ENCODE peak calls at places on chromosomes 16 and 17, in seven cellular contexts. G, L, T, Y, R, S and Z are unnamed samples.

GRCh38 chr17:1649844-1650409 is at the start of gene RILP:
- DNase-seq in S (no peak), G (peak), L (peak), R (no peak), T (peak), Y (no peak), Z (no peak)

GRCh38 chr16:3857189-3858013 is 23.1 kb downstream of the CREBBP start:
- DNase-seq in Y (no peak), R (no peak), T (no peak), S (peak), L (peak), G (no peak), Z (no peak)

GRCh38 chr17:46008591-46008990 is 9.5 kb downstream of the STH start:
- DNase-seq in L (no peak), T (no peak), G (no peak), S (no peak), R (no peak), Y (no peak), Z (no peak)

GRCh38 chr16:63581560-63581959 is 1540.3 kb downstream of the CDH11 start:
- DNase-seq in L (peak), G (no peak), R (no peak), S (no peak), Y (no peak), T (no peak), Z (no peak)

GRCh38 chr17:10169274-10169673 is 29.1 kb downstream of the GAS7 start:
- DNase-seq in R (no peak), Y (no peak), T (no peak), G (no peak), L (no peak), S (no peak), Z (no peak)

GRCh38 chr16:87383522-87384161 is at the start of gene FBXO31:
- DNase-seq in G (peak), L (peak), R (peak), Y (peak), T (peak), S (no peak), Z (peak)

GRCh38 chr16:14248791-14249190 is 177.7 kb downstream of the MRTFB start:
- DNase-seq in G (no peak), Y (no peak), R (no peak), T (no peak), S (no peak), L (no peak), Z (no peak)

GRCh38 chr16:76665571-76666275 is 388.5 kb downstream of the CNTNAP4 start:
- DNase-seq in R (no peak), S (no peak), L (no peak), T (peak), G (no peak), Y (no peak), Z (no peak)

GRCh38 chr16:89921131-89921698 is 1.9 kb upstream of the TUBB3 start:
- DNase-seq in Y (no peak), L (no peak), R (no peak), G (no peak), S (no peak), T (no peak), Z (no peak)

GRCh38 chr17:56471661-56472060 is 121.8 kb upstream of the NOG start:
- DNase-seq in G (no peak), T (no peak), R (no peak), Y (no peak), L (no peak), S (no peak), Z (no peak)

GRCh38 chr17:30921544-30922196 is at the start of gene ADAP2:
- DNase-seq in R (peak), G (no peak), L (no peak), Y (no peak), S (no peak), T (peak), Z (no peak)

GRCh38 chr17:5783851-5784250 is 199.5 kb upstream of the NLRP1 start:
- DNase-seq in Y (no peak), L (no peak), R (no peak), S (no peak), G (no peak), T (no peak), Z (no peak)

GRCh38 chr17:81715872-81716673 is 4.0 kb downstream of the SLC25A10 start:
- DNase-seq in T (no peak), G (no peak), L (no peak), Y (no peak), S (no peak), R (no peak), Z (no peak)

GRCh38 chr17:39836117-39836516 is 28.0 kb downstream of the IKZF3 start:
- DNase-seq in S (no peak), T (no peak), G (no peak), R (no peak), L (no peak), Y (no peak), Z (no peak)

GRCh38 chr16:86984975-86985655 is 332.1 kb downstream of the C16orf95 start:
- DNase-seq in T (no peak), Y (no peak), S (no peak), G (peak), L (no peak), R (no peak), Z (no peak)

GRCh38 chr17:17180141-17180603 is 26.0 kb downstream of the PLD6 start:
- DNase-seq in Y (peak), R (no peak), L (no peak), G (no peak), S (no peak), T (no peak), Z (no peak)
- TF ChIP-seq CTCF in Y (no peak), R (no peak), L (no peak), G (no peak), S (no peak), T (no peak), Z (no peak)

DNA sequence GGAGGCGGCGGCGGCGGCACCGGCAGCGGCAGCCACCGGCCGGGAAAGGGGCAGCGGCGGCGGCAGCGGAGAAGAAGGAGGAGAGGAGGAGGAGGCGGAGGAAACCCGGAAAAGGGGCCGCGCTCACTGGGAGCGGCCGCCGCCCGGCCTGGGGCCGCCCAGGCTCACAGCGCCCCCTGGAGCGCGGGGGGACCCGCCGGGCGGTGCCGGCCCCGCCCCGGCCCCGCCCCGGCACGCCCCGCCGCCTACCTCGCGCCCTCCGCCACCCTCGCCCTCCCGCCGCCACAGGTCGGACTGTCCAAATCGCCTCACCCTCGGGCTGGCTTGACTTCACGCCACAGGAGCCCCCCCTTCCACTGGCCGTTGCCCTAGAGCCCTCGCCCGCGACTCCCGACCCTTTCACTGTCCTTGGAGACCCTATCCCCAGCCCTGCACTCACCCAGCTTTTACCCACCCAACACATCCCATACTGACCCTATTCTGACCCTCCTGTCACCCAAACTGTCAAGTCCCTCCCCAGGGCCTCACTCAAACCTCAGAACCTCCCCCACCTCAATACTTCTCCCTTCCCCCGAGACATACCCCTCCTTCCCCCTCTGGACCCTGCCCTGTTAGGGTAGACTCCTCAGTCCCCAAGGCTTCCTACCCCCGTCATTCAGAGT is at the start of gene CSNK2A2:
- DNase-seq in Y (peak), L (peak), R (peak), G (no peak), T (peak), S (no peak), Z (peak)
- TF ChIP-seq CTCF in Y (no peak), L (no peak), R (peak), G (peak), T (peak), S (peak), Z (no peak)

DNA sequence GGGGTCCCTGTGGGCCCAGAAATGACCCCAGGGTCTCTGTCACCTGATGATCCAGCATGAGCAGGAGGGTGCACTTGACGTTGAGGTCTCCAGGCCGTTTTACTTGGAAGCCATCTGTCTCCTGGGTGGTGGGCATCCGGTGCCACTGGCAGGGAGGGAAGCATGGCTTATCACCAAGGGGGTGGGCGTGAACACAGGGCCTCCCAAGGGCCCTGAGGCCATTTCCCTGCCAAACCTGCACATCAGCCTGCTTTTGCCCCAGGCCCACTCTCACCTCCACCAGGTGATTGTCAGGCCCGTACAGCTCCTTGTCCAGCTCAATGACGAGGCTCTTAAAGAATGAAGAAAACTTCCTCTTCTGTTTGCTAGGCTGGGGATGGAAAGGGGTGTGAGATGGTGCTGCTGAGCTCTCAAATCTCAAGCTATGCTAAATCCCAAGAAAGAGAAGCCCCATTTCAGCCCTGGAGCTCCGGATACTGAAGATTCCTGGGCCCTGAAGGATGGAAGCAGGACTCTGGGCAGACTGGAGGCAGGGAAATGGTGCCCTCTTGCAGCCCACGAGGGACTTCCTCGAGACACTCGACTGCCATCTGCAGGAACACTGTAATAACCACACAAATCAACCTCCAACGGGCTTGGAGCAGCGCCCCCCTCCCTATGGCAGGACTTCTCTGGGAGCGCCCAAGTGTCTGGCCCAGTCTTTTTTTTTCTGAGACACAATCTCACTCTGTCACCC is 7.1 kb upstream of the FTSJ3 start:
- DNase-seq in R (peak), T (peak), G (no peak), Y (no peak), S (no peak), L (peak), Z (no peak)
- TF ChIP-seq CTCF in R (peak), T (peak), G (peak), Y (peak), S (peak), L (peak), Z (peak)

GRCh38 chr17:41787021-41787418 is 509 bp upstream of the JUP start:
- DNase-seq in S (no peak), R (no peak), G (no peak), L (no peak), Y (no peak), T (no peak), Z (no peak)

GRCh38 chr17:41785091-41785875 is 1.2 kb downstream of the JUP start:
- DNase-seq in Y (no peak), G (no peak), S (no peak), L (peak), R (no peak), T (no peak), Z (no peak)

GRCh38 chr17:41785876-41786226 is 660 bp downstream of the JUP start:
- DNase-seq in T (no peak), Y (no peak), S (no peak), G (no peak), L (peak), R (no peak), Z (no peak)

GRCh38 chr17:41784207-41784744 is 2.2 kb downstream of the JUP start:
- DNase-seq in Y (no peak), L (peak), R (no peak), T (peak), G (no peak), S (no peak), Z (no peak)

GRCh38 chr17:41786227-41787020 is at the start of gene JUP:
- DNase-seq in R (peak), G (peak), T (peak), L (peak), S (peak), Y (peak), Z (peak)
- TF ChIP-seq CTCF in R (peak), G (no peak), T (peak), L (no peak), S (peak), Y (peak), Z (peak)

GRCh38 chr17:34517406-34517805 is 62.0 kb upstream of the TMEM132E start:
- DNase-seq in L (no peak), Y (no peak), G (no peak), R (no peak), T (no peak), S (no peak), Z (no peak)

DNA sequence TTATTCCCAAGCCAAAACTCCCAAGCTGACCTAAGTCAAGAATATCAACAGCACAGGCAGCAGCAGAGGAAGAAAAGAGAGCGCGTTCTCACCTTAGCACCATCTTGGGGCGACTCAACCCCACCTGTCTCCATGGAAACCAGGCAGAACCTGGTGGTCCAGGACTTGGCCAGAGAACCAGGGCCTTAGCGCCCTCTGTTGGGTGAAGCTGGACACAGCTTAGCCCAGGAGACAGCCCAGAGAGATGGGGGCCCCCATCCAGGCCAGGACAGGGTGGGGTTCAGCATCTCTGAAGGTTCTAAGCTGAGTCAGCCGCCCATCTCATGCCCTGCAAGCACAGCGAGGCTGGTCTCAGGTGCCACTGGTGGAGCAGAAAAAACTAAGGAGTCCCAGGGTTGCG is 60.1 kb upstream of the TMEM132E start:
- DNase-seq in Y (no peak), S (no peak), R (peak), T (no peak), G (no peak), L (no peak), Z (no peak)
- TF ChIP-seq CTCF in Y (no peak), S (peak), R (peak), T (peak), G (peak), L (peak), Z (no peak)

DNA sequence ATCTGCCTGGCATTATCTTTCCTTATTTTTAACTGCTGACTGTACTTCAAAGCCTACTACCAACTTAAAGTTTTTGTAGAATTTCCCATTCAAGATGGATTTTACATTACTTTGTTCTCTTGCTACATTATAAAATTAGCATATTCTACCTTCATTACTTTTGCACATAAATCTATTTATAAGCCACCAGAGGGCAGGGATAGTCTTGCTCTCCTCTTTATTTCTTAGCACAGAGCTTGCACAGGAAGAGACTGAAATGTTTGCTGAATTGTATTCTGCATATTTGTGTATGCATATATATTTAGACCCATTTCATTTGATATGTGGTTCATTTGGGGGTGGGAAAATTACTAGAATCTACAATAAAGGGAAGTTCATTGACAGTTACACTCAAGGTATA is 108.0 kb downstream of the SKAP1 start:
- DNase-seq in G (no peak), T (peak), Y (no peak), R (no peak), S (no peak), L (peak), Z (no peak)
- TF ChIP-seq CTCF in G (no peak), T (peak), Y (no peak), R (no peak), S (peak), L (peak), Z (no peak)

GRCh38 chr17:58514795-58515157 is 338 bp upstream of the MTMR4 start:
- DNase-seq in R (no peak), Y (no peak), L (no peak), S (no peak), G (no peak), T (no peak), Z (no peak)

GRCh38 chr17:58513913-58514794 is at the start of gene MTMR4:
- DNase-seq in S (no peak), G (peak), L (peak), T (peak), R (peak), Y (peak), Z (peak)

GRCh38 chr17:58516644-58517377 is 2.4 kb upstream of the MTMR4 start:
- DNase-seq in T (no peak), S (no peak), Y (no peak), G (no peak), L (no peak), R (no peak), Z (no peak)

GRCh38 chr17:58515286-58515685 is 848 bp upstream of the MTMR4 start:
- DNase-seq in L (no peak), Y (no peak), S (no peak), G (no peak), T (no peak), R (no peak), Z (no peak)

DNA sequence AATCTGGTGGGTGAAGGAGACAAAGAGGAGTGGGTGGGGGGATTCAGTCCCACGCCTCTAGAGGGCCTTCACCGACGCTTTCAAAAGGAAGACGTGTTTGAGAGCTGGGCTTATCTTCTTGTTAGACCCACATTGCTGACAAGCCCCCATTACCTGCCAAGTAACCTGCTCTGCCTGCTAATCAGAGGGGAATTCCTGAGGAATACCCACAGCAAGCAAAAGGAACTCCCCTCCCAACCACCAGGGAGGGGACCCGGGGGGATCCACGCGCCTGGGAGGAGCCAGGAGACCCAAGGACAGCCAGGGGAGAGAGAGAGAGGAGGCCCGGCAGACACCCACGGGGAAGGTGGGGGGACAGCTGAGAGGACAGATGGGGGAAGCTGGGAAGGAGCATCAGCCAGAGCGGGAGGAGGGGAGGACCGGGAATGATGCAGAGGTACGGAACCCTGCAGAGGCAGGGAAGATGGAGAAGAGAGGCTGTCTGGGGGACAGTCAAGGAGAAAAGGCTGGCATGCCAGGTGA is 986 bp downstream of the MTMR4 start:
- DNase-seq in G (no peak), L (no peak), T (no peak), R (no peak), S (no peak), Y (no peak), Z (no peak)
- TF ChIP-seq CTCF in G (no peak), L (no peak), T (no peak), R (no peak), S (no peak), Y (no peak), Z (no peak)